ENCODE peak calls at places on chromosomes 5 and 9, in four cellular contexts. O, X, B and E are unnamed samples.

GRCh38 chr9:22053178-22053577 is 44.1 kb upstream of the CDKN2B start:
- DNase-seq in O (no peak), X (no peak), B (no peak), E (no peak)

GRCh38 chr5:14270212-14270702 is 127.1 kb downstream of the TRIO start:
- DNase-seq in O (no peak), B (no peak), X (no peak), E (peak; percentile 27)

GRCh38 chr5:155087036-155087435 is 73.5 kb downstream of the KIF4B start:
- DNase-seq in B (peak; percentile 35), X (no peak), O (no peak), E (no peak)

GRCh38 chr9:69325409-69326212 is 596 bp downstream of the ENTREP1 start:
- DNase-seq in B (no peak), X (peak; percentile 39), O (peak; percentile 16), E (peak; percentile 55)

GRCh38 chr5:180291943-180292831 is at the start of gene MAPK9:
- DNase-seq in O (peak; percentile 88), B (no peak), X (peak; percentile 74), E (peak; percentile 85)

GRCh38 chr5:22889714-22890113 is 36.6 kb upstream of the CDH12 start:
- DNase-seq in O (no peak), B (no peak), X (no peak), E (no peak)

GRCh38 chr5:78133423-78133822 is 161.1 kb downstream of the AP3B1 start:
- DNase-seq in B (no peak), O (no peak), X (no peak), E (no peak)

GRCh38 chr9:114561771-114562170 is 25.8 kb upstream of the ATP6V1G1 start:
- DNase-seq in X (no peak), B (no peak), O (no peak), E (no peak)

GRCh38 chr9:94164756-94165549 is 80.7 kb downstream of the PTPDC1 start:
- DNase-seq in X (no peak), B (no peak), O (no peak), E (no peak)

GRCh38 chr5:111556504-111556903 is 44.2 kb upstream of the STARD4 start:
- DNase-seq in O (no peak), B (no peak), X (no peak), E (no peak)

GRCh38 chr9:16728128-16728505 is 142.4 kb downstream of the BNC2 start:
- DNase-seq in B (no peak), X (no peak), O (no peak), E (no peak)

GRCh38 chr9:94825620-94825958 is 99.1 kb downstream of the AOPEP start:
- DNase-seq in O (no peak), B (no peak), X (no peak), E (no peak)

GRCh38 chr5:163938595-163938994 is 433.2 kb downstream of the MAT2B start:
- DNase-seq in B (no peak), O (no peak), X (no peak), E (no peak)

GRCh38 chr5:109410389-109411174 is 808 bp upstream of the PJA2 start:
- DNase-seq in X (peak; percentile 45), B (no peak), O (peak; percentile 87), E (peak; percentile 72)
- H3K4me1 ChIP-seq in X (peaks cover 4% of the 10 kb centered on the region), B (peaks cover 25% of the 10 kb centered on the region), O (peaks cover 34% of the 10 kb centered on the region), E (peaks cover 18% of the 10 kb centered on the region)

DNA sequence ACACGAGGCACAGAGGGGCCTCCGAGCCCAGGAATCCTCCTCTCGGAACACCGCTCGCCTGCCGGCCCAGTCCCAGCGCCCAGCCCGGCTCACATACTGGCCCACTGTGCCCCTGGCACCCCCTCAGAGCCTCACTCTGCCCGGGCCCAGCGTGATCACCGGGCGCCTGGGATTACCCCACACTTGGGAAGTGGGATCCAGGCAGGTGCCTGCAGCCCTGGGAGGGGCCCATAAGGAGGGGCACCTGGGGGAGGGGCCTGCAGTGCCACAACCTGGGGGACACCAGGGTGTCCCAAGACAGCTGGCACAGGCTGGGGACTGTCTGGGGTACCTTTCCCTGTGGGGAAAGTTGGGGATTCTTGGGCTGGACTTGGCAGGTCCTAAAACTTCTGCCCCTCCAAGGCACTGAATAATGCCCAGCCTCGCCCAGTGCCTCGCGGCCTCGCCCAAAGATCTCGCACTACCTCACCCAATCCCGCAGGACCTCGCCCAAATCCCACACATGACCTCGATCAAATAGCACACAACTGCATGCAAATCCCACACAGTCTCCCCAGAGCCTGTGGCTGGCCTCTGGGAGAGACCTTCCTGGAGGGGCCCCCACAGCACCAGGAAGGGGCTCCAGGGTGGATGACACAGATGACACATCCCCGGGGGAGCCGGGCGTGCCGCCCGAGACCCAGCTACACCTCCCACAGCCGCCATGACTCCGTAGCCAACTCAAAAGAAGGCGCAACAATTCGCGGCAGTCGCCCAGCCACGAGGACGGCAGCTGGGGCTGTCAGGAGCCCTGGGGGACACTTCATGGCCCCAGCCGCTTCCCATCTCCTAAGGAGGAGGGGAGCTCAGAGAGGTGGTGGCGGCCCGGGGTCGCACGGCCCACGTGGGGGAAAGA is 13.7 kb downstream of the NOTCH1 start:
- DNase-seq in B (no peak), O (peak; percentile 77), X (no peak), E (no peak)
- H3K4me3 ChIP-seq in B (no peak overlapping the region), O (peak overlapping the region; percentile 6), X (no peak overlapping the region), E (no peak overlapping the region)

DNA sequence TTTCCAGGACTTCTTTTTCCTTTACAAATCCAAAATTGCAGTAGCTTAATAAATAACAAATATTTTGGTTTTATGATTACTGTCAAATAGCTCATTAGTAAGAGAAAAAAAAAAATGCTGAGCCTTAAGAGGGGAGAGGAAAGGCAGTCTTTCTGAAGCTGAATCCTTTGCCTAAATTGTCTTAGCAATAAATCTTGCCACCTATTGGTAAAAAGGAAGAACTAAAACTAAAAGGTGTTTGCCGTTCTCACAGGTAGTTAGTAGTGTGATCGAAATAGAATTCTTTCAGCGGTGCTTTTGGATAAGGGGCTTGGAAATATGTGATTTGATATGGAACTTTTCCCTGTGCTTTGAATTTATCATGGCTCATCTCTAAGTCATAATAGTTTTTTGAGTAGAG is 31.2 kb downstream of the PIK3R1 start:
- DNase-seq in B (no peak), O (no peak), X (no peak), E (no peak)
- TF ChIP-seq CTCF in B (no peak), O (no peak), X (no peak), E (no peak)

GRCh38 chr5:132431682-132432081 is 58.9 kb downstream of the IRF1 start:
- DNase-seq in O (peak; percentile 3), B (no peak), X (no peak), E (no peak)
- H3K4me1 ChIP-seq in O (peaks cover 84% of the 10 kb centered on the region), B (peaks cover 32% of the 10 kb centered on the region), X (peaks cover 28% of the 10 kb centered on the region), E (peaks cover 16% of the 10 kb centered on the region)

GRCh38 chr5:85293139-85293785 is 908.6 kb upstream of the EDIL3 start:
- DNase-seq in X (no peak), B (no peak), O (no peak), E (no peak)
- H3K4me3 ChIP-seq in X (no peak overlapping the region), B (no peak overlapping the region), O (peak overlapping the region; percentile 18), E (no peak overlapping the region)

DNA sequence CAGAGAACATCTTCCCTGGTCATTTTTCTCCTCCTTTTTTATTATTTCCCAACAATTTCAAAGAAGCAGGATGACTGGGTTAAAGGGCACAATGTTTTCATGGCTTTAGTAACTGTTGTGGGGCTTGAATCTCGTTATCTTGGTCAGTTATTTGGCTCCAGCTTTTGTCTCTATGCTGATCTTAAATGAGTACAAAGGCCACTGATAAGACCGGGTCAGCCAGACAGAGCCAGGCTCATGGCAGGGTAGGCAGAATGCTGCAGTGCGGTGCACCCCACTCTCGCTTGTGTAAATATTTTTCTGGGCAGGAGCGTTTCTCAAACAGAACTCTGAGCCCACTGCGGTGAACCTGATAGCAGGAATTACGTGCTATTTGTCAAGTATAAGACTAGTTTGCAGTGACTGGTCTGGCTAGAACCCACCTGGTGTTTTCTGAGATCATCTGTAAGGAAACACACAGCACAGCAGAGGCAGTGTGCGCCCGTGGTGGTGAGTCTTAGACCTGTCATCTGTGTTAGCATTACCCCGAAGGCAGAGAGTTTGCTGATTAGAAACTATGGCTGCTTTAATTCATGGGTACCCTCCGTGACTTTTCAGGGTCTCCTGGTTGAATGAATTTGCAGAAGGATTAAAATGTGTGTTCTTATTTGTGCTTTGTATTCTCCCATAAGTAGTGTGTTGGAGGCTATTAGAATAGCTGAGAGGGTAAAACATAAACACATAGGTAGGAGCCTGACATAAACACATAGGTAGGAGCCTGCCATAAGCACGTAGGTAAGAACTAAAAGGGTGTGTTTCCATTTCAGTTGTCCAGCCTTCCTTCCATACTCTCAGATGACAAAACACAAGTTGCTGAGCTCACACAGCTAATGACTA is 158.6 kb upstream of the DMRT1 start:
- DNase-seq in O (peak; percentile 58), X (no peak), B (no peak), E (no peak)
- TF ChIP-seq CTCF in O (no peak), X (no peak), B (no peak), E (no peak)

GRCh38 chr5:177126771-177127170 is 6.8 kb upstream of the NSD1 start:
- DNase-seq in X (no peak), O (no peak), B (no peak), E (peak; percentile 58)

GRCh38 chr5:177131019-177131320 is 2.6 kb upstream of the NSD1 start:
- DNase-seq in B (no peak), X (no peak), O (no peak), E (no peak)

GRCh38 chr5:177129206-177129605 is 4.4 kb upstream of the NSD1 start:
- DNase-seq in X (no peak), B (no peak), O (no peak), E (no peak)

GRCh38 chr5:177130211-177131018 is 3.2 kb upstream of the NSD1 start:
- DNase-seq in X (no peak), B (no peak), O (no peak), E (no peak)

GRCh38 chr5:177128551-177128976 is 5.0 kb upstream of the NSD1 start:
- DNase-seq in O (no peak), X (no peak), B (no peak), E (no peak)
- H3K4me1 ChIP-seq in O (no peaks in the 10 kb centered on the region), X (no peaks in the 10 kb centered on the region), B (peaks cover 6% of the 10 kb centered on the region), E (peaks cover 6% of the 10 kb centered on the region)